ENCODE peak calls at places on chromosome 20, in seven cellular contexts. L is prostate gland, J is cardiac fibroblast, Q is vagina, D is upper lobe of right lung, R is ascending aorta, K is colonic mucosa. T is an unnamed sample.

GRCh38 chr20:45452772-45453171 is 16.8 kb upstream of the WFDC2 start:
- DNase-seq in L (no peak), J (no peak), Q (no peak), D (no peak), R (no peak), K (no peak), T (no peak)

GRCh38 chr20:62437430-62437829 is 10.1 kb upstream of the RBBP8NL start:
- DNase-seq in L (no peak), J (no peak), Q (no peak), D (no peak), R (no peak), K (no peak), T (no peak)

GRCh38 chr20:53827996-53828672 is 234.5 kb upstream of the ZNF217 start:
- DNase-seq in L (peak; percentile 67), J (peak; percentile 100), Q (no peak), D (no peak), R (no peak), K (no peak), T (peak; percentile 97)

GRCh38 chr20:19021406-19022117 is 190.9 kb upstream of the SLC24A3 start:
- DNase-seq in L (no peak), J (no peak), Q (peak; percentile 72), D (no peak), R (no peak), K (no peak), T (no peak)

GRCh38 chr20:34045294-34045693 is 51.6 kb downstream of the RALY start:
- DNase-seq in L (peak; percentile 11), J (peak; percentile 38), Q (no peak), D (no peak), R (no peak), K (peak; percentile 27), T (no peak)

GRCh38 chr20:9036593-9036992 is 32.3 kb upstream of the PLCB4 start:
- DNase-seq in L (no peak), J (peak; percentile 27), Q (no peak), D (no peak), R (no peak), K (no peak), T (peak; percentile 53)

GRCh38 chr20:3646651-3647050 is 16.5 kb downstream of the GFRA4 start:
- DNase-seq in L (no peak), J (no peak), Q (peak; percentile 67), D (no peak), R (no peak), K (no peak), T (no peak)

GRCh38 chr20:48983423-48984400 is 62.2 kb downstream of the ARFGEF2 start:
- DNase-seq in L (no peak), J (peak; percentile 86), Q (no peak), D (no peak), R (no peak), K (no peak), T (peak; percentile 90)

GRCh38 chr20:14142171-14142570 is 146.9 kb downstream of the MACROD2 start:
- DNase-seq in L (peak; percentile 41), J (peak; percentile 8), Q (no peak), D (no peak), R (no peak), K (peak; percentile 21), T (peak; percentile 61)

GRCh38 chr20:18428490-18429173 is 38.2 kb downstream of the DZANK1 start:
- DNase-seq in L (no peak), J (peak; percentile 48), Q (no peak), D (no peak), R (peak; percentile 69), K (peak; percentile 88), T (no peak)

GRCh38 chr20:25315418-25316210 is 67.7 kb downstream of the PYGB start:
- DNase-seq in L (no peak), J (peak; percentile 47), Q (no peak), D (peak; percentile 36), R (peak; percentile 44), K (no peak), T (no peak)

GRCh38 chr20:29079769-29080690 is 2177.4 kb upstream of the DEFB115 start:
- DNase-seq in L (peak; percentile 66), J (peak; percentile 78), Q (no peak), D (no peak), R (no peak), K (peak; percentile 53), T (no peak)

GRCh38 chr20:38452880-38453624 is 17.9 kb upstream of the SNHG17 start:
- DNase-seq in L (no peak), J (peak; percentile 79), Q (no peak), D (no peak), R (no peak), K (no peak), T (peak; percentile 80)

GRCh38 chr20:53157443-53158408 is 185.6 kb downstream of the TSHZ2 start:
- DNase-seq in L (no peak), J (peak; percentile 44), Q (no peak), D (peak; percentile 70), R (no peak), K (peak; percentile 67), T (peak; percentile 35)

GRCh38 chr20:48196006-48196405 is 410.7 kb upstream of the SULF2 start:
- DNase-seq in L (no peak), J (no peak), Q (no peak), D (no peak), R (no peak), K (no peak), T (no peak)

GRCh38 chr20:32353848-32354496 is 4.2 kb upstream of the ASXL1 start:
- DNase-seq in L (no peak), J (no peak), Q (no peak), D (no peak), R (no peak), K (no peak), T (no peak)

GRCh38 chr20:56871691-56872090 is 242.6 kb downstream of the TFAP2C start:
- DNase-seq in L (no peak), J (no peak), Q (no peak), D (no peak), R (no peak), K (no peak), T (no peak)

GRCh38 chr20:56867128-56867527 is 238.0 kb downstream of the TFAP2C start:
- DNase-seq in L (no peak), J (no peak), Q (no peak), D (no peak), R (no peak), K (no peak), T (no peak)

GRCh38 chr20:56872620-56873458 is 243.7 kb downstream of the TFAP2C start:
- DNase-seq in L (no peak), J (no peak), Q (no peak), D (no peak), R (no peak), K (no peak), T (peak; percentile 32)

GRCh38 chr20:56873836-56874235 is 244.7 kb downstream of the TFAP2C start:
- DNase-seq in L (no peak), J (no peak), Q (no peak), D (no peak), R (no peak), K (no peak), T (no peak)

DNA sequence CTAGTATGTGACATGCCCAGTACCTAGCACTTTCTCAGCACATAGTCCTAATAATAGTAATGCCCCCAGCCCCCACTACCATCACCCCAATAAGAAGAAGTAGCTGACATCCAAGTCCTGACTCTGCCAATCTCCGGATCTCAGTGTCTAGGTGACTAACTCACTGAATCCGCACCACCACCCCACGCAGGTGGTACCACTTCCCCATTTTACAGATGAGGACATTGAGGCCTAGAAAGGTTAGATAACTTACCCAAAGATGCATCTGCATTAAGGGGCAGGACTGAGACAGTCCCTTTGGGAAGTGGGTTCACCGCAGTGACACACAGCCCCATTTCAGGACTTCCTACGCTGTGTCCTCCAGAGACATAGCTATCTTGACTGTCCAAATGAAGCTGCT is 241.2 kb downstream of the TFAP2C start:
- DNase-seq in L (no peak), J (no peak), Q (no peak), D (no peak), R (no peak), K (no peak), T (no peak)
- TF ChIP-seq CTCF in L (no peak), J (no peak), Q (no peak), D (no peak), R (no peak), K (no peak), T (no peak)

GRCh38 chr20:51864967-51865366 is 62.6 kb upstream of the SALL4 start:
- DNase-seq in L (no peak), J (no peak), Q (no peak), D (no peak), R (no peak), K (no peak), T (no peak)
- TF ChIP-seq CTCF in L (no peak), J (no peak), Q (no peak), D (no peak), R (no peak), K (no peak), T (no peak)

DNA sequence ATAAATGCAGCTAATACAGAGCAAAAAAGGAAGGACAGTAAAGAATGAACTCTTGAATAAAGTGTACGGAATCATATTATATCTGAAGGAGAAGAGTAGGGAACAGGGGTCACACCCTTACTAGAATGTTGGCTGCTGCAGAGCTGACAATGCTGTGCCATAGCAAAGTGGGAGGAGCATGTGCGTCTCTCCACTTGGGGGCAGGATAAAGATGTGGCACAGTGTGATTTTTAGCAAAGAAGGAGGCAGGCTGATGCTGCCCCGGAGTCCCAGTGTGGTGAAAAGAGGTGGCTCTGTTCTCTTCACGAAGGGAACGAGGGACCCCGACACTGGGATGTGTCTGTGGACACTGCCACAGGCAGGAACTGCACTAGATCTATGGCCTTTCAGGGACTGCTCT is 67.5 kb downstream of the INSM1 start:
- DNase-seq in L (no peak), J (no peak), Q (no peak), D (no peak), R (no peak), K (no peak), T (no peak)
- TF ChIP-seq CTCF in L (no peak), J (no peak), Q (no peak), D (no peak), R (no peak), K (no peak), T (no peak)

DNA sequence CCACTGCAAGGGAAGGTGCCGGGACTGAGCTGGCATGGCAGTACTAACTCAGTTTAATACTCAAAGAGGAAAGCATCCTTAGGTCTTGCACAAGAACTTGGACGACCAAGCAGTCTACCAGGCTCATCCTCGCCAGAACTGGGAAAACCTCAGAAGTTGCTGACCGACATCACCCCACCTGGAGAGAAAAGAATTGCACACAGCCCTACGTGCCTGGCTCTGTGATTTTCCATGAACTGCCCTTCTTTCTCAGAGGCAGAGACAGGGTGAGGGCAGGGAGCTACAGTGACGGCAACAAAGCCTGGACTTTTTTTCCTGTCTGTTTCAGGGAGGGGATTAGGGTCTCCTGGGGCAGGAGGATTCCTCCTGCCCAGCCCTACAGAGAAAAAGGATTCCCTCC is 8.0 kb downstream of the JAG1 start:
- DNase-seq in L (peak; percentile 81), J (peak; percentile 65), Q (no peak), D (no peak), R (no peak), K (no peak), T (peak; percentile 70)
- TF ChIP-seq CTCF in L (no peak), J (no peak), Q (no peak), D (no peak), R (no peak), K (no peak), T (no peak)

GRCh38 chr20:57270204-57270937 is 3.9 kb upstream of the BMP7 start:
- DNase-seq in L (no peak), J (no peak), Q (no peak), D (no peak), R (no peak), K (no peak), T (no peak)
- TF ChIP-seq CTCF in L (no peak), J (no peak), Q (no peak), D (no peak), R (no peak), K (no peak), T (no peak)

T was measured in bronchial epithelial cell.